ENCODE peak calls at places on chromosomes 12 and 14, in five cellular contexts. O is HTR-8/SVneo, T is amniotic stem cell, U is CMK, N is COR-L47. A is an unnamed sample.
A peak's percentile ranks its signal among the peaks of the same experiment; 100 is the strongest.

GRCh38 chr12:103933237-103933636 is 3.0 kb downstream of the HSP90B1 start:
- DNase-seq in N (no peak), O (no peak), U (no peak), T (no peak), A (no peak)

GRCh38 chr14:65356327-65356836 is 56.1 kb upstream of the FUT8 start:
- DNase-seq in U (peak; percentile 45), N (no peak), O (peak; percentile 98), T (peak; percentile 57), A (peak; percentile 54)

GRCh38 chr12:49017764-49018281 is 753 bp downstream of the PRKAG1 start:
- DNase-seq in U (no peak), O (no peak), N (no peak), T (no peak), A (no peak)

GRCh38 chr14:66649515-66649914 is 141.6 kb downstream of the GPHN start:
- DNase-seq in U (no peak), T (no peak), O (no peak), N (no peak), A (no peak)

GRCh38 chr12:124390442-124391116 is 95.7 kb downstream of the RFLNA start:
- DNase-seq in N (no peak), O (peak; percentile 73), U (peak; percentile 31), T (peak; percentile 53), A (peak; percentile 51)

GRCh38 chr12:52144512-52145227 is 47.1 kb downstream of the KRT80 start:
- DNase-seq in N (no peak), U (no peak), O (no peak), T (no peak), A (no peak)

GRCh38 chr12:53287741-53288216 is 7.6 kb upstream of the PFDN5 start:
- DNase-seq in U (peak; percentile 38), T (no peak), N (peak; percentile 4), O (peak; percentile 59), A (no peak)

GRCh38 chr14:91170504-91171121 is 56.7 kb downstream of the DGLUCY start:
- DNase-seq in T (no peak), O (no peak), N (no peak), U (no peak), A (no peak)

GRCh38 chr14:67704484-67705089 is 2.9 kb downstream of the RDH12 start:
- DNase-seq in U (no peak), O (peak; percentile 95), T (peak; percentile 24), N (peak; percentile 42), A (no peak)

GRCh38 chr14:37167151-37168047 is 5.0 kb downstream of the SLC25A21 start:
- DNase-seq in T (no peak), O (no peak), N (no peak), U (no peak), A (no peak)

GRCh38 chr12:2443766-2444165 is 351.0 kb upstream of the FKBP4 start:
- DNase-seq in U (no peak), N (no peak), O (no peak), T (no peak), A (no peak)

GRCh38 chr14:57987051-57987450 is 121.2 kb upstream of the SLC35F4 start:
- DNase-seq in T (no peak), O (no peak), U (no peak), N (no peak), A (no peak)

GRCh38 chr12:12064596-12064995 is 6.1 kb upstream of the BCL2L14 start:
- DNase-seq in U (no peak), O (no peak), N (no peak), T (no peak), A (no peak)

GRCh38 chr12:98814254-98814653 is 169.2 kb downstream of the APAF1 start:
- DNase-seq in U (no peak), O (no peak), N (no peak), T (no peak), A (no peak)

GRCh38 chr14:49173765-49174373 is 412.3 kb downstream of the RPS29 start:
- DNase-seq in O (peak; percentile 32), U (peak; percentile 24), N (peak; percentile 64), T (peak; percentile 4), A (peak; percentile 40)

GRCh38 chr12:124406043-124406442 is 111.2 kb downstream of the RFLNA start:
- DNase-seq in O (no peak), T (no peak), U (no peak), N (no peak), A (no peak)

A was measured in HS-27A.